ENCODE peak calls at places on chromosomes 5 and 9, in four cellular contexts. Z is cardiac muscle cell, B is cardiac fibroblast, I is spleen. Y is an unnamed sample.

GRCh38 chr9:129319938-129320481 is 141.9 kb upstream of the IER5L start:
- DNase-seq in Z (no peak), B (no peak), I (no peak), Y (no peak)

GRCh38 chr9:112076814-112077213 is 98.3 kb downstream of the SUSD1 start:
- DNase-seq in Z (peak), B (no peak), I (no peak), Y (no peak)

GRCh38 chr5:72065751-72066255 is 41.5 kb upstream of the MAP1B start:
- DNase-seq in Z (peak), B (no peak), I (no peak), Y (peak)

GRCh38 chr5:80382488-80382887 is 25.4 kb upstream of the ZFYVE16 start:
- DNase-seq in Z (no peak), B (no peak), I (no peak), Y (no peak)

GRCh38 chr9:407255-407654 is 192.6 kb downstream of the DOCK8 start:
- DNase-seq in Z (peak), B (no peak), I (no peak), Y (no peak)

GRCh38 chr9:93895535-93895934 is 59.6 kb downstream of the BARX1 start:
- DNase-seq in Z (no peak), B (no peak), I (peak), Y (no peak)

GRCh38 chr5:69498384-69498783 is 5.8 kb downstream of the OCLN start:
- DNase-seq in Z (no peak), B (no peak), I (no peak), Y (no peak)

GRCh38 chr5:61100425-61100824 is 61.8 kb downstream of the SMIM15 start:
- DNase-seq in Z (no peak), B (no peak), I (no peak), Y (no peak)

GRCh38 chr9:36092509-36093215 is 43.9 kb upstream of the GLIPR2 start:
- DNase-seq in Z (no peak), B (no peak), I (no peak), Y (no peak)

GRCh38 chr9:130267930-130268329 is 2.4 kb downstream of the HMCN2 start:
- DNase-seq in Z (no peak), B (no peak), I (no peak), Y (no peak)

GRCh38 chr9:109245300-109245897 is 75.5 kb downstream of the EPB41L4B start:
- DNase-seq in Z (no peak), B (peak), I (no peak), Y (no peak)

GRCh38 chr5:147918101-147918500 is 11.8 kb upstream of the C5orf46 start:
- DNase-seq in Z (no peak), B (peak), I (no peak), Y (no peak)

GRCh38 chr5:35956429-35956828 is 18.0 kb upstream of the CAPSL start:
- DNase-seq in Z (no peak), B (no peak), I (no peak), Y (no peak)

GRCh38 chr9:69599232-69599971 is 72.8 kb downstream of the APBA1 start:
- DNase-seq in Z (peak), B (peak), I (no peak), Y (no peak)

GRCh38 chr5:102794677-102795331 is 39.7 kb downstream of the PAM start:
- DNase-seq in Z (no peak), B (no peak), I (no peak), Y (no peak)

GRCh38 chr5:170301149-170301548 is 3.6 kb upstream of the LCP2 start:
- DNase-seq in Z (no peak), B (no peak), I (no peak), Y (no peak)

GRCh38 chr5:959581-960531 is 48.7 kb upstream of the NKD2 start:
- DNase-seq in Z (no peak), B (no peak), I (peak), Y (no peak)

GRCh38 chr5:167861134-167861930 is 430.1 kb upstream of the WWC1 start:
- DNase-seq in Z (peak), B (peak), I (no peak), Y (peak)

GRCh38 chr5:103232393-103232999 is 26.1 kb upstream of the MACIR start:
- DNase-seq in Z (peak), B (peak), I (no peak), Y (no peak)

GRCh38 chr9:38392235-38393127 is at the start of gene ALDH1B1:
- DNase-seq in Z (peak), B (peak), I (peak), Y (peak)

GRCh38 chr9:79129865-79130480 is 441.8 kb upstream of the TLE4 start:
- DNase-seq in Z (peak), B (peak), I (no peak), Y (peak)
- TF ChIP-seq CTCF in Z (peak), B (peak), I (no peak), Y (peak)

GRCh38 chr9:121305269-121305994 is 37.5 kb downstream of the GSN start:
- DNase-seq in Z (peak), B (no peak), I (peak), Y (no peak)

GRCh38 chr9:121302786-121303185 is 34.8 kb downstream of the GSN start:
- DNase-seq in Z (no peak), B (no peak), I (peak), Y (no peak)

GRCh38 chr9:121302341-121302740 is 34.4 kb downstream of the GSN start:
- DNase-seq in Z (no peak), B (no peak), I (peak), Y (no peak)

GRCh38 chr9:121304707-121305106 is 36.7 kb downstream of the GSN start:
- DNase-seq in Z (no peak), B (no peak), I (peak), Y (no peak)

DNA sequence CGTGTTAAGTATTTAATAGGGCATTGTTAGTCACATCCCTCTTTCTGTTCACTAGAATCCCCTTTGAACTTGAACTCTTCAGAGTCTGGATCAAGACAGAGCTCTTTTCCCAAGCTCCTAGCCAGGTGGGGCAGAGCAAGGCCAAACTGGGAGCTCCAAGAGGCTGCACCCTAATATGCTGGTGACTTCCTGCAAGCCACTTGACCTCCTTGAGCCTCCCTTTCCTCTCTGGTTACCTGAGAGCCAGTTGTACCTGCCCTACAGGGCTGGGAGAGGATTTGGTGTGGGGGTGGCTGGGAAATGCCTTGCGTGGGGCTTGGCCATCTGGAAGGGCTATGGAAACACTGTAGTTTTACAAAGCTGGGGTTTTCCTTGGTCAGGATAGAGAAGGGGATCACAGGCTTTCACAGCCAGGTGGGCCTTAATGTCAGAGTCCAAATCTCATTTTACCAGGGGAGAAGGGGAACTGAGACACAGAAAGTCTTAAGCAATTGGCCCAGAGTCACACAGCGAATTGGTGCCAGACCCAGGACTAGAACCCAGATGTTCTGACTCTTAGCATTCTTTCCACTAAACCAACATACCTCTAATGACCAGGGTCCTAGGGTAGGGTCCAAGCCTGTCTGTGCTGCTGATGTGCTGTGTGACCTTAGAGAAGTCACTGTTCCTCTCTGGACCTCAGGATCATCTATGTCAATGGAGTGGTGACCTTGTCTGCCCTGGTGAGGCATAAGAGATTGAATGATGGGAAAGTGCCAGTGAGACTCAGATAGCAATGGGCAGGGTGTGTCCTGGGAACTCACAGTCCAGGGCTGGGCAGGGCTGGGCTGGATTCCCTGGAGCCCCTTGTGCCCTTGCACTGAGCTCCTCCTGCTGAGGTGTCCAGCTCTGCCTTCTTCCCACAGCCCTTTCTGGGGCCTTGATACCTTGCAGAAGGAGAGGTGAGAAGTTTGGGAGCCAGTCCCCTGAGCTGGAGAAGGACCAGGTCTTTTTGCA is 35.8 kb downstream of the GSN start:
- DNase-seq in Z (no peak), B (no peak), I (peak), Y (no peak)
- TF ChIP-seq CTCF in Z (no peak), B (no peak), I (no peak), Y (no peak)

DNA sequence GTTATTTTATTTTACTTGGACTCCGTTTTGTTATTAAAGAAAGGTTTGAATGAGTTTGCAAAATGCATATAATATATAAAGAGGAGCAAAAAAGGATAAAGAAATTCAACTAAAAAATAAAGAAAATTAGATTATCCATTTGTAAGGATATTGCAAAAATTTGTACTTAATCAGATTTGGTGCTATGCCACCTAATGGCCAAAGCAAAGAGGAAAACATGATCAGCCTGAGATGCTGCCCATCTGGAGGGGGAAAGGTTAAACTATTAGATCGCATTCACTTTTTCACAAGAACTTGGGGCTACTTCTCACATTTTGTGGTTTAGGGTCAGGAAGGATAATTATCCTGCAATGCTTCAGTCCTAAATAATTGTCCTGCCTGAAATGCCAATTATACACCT is 350.6 kb downstream of the MLLT3 start:
- DNase-seq in Z (no peak), B (no peak), I (no peak), Y (no peak)
- TF ChIP-seq CTCF in Z (no peak), B (peak), I (no peak), Y (no peak)

DNA sequence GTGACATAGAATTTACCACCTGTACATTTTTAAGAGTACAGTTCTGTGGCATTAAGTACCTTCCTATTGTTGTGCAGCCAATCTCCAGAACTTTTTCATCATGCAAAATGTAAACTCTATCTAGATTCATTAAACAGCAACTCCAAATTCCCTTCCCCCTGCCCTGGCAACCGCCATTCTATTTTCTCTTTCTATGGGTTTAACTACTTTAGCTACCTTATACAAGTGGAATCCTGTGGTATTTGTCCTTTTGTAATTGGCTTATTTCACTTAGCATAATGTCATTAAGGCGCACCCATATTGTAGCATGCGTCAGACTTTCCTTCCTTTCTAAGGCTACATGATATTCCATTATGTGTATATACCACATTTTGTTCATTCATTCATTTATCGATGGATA is 142.5 kb downstream of the CAAP1 start:
- DNase-seq in Z (no peak), B (no peak), I (no peak), Y (no peak)
- TF ChIP-seq CTCF in Z (no peak), B (no peak), I (no peak), Y (no peak)

DNA sequence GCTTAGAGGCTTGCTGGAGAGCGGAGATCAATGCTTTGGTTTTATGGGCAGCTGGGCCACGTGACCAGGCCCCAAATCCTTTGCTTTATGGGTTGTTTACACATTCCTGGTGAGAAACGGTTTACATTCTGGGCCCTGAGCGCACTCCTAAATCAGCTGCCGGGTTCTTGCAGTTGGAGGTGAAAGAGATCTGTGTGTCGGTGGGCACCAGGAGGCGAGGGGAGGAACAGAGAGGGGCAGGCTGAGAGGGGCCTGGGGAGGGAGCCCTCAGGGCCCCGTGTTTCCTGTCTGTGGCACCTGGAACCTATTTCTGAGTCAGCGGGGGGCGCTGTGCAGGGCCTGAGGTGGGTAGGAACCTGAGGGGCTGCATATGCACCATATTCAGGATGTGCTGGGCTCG is 63.5 kb upstream of the HAND1 start:
- DNase-seq in Z (no peak), B (no peak), I (no peak), Y (no peak)
- TF ChIP-seq CTCF in Z (no peak), B (no peak), I (no peak), Y (no peak)

DNA sequence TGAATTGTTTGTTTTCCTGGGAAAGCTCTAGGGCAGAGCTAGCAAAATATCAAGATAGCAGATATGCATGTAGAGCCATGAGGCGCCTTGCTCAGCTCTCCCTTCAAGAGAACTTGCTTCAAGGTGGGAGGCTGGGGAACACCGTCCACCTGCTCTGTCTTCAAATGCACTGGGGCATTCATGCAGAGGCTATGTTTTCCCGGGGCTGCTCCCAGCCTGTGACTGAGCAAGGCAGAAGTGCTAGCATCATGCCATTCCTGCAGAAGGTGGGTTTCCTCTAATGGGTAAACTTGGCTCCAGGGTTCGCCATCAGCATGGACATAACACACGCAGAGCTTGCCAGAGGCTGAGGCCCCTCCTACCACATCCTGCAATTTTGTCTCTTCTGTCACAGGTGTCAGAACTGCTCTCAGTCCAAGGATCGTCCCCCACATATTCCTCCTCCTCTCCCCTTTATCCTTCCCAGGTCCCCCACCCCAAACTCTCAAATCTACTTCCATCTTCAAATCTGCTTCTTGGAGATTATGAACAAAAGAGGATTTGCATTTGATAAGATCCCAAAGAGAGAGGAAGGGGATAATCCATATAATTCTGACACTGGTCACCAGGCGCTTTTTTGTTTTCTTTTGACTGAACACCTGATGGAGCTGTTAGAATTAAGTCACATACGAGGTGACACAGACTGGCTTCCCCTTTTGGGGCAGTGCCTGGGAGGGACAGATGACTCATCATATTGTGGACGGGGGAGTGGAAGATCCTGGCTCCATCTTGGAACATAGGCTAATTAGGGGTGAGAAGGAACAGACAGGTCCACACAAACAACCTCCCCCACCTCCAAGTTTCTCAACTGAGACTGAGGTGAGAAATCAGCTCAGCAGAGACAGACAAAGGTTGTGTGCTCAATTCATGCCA is 85.0 kb upstream of the TAF11L2 start:
- DNase-seq in Z (no peak), B (no peak), I (peak), Y (no peak)
- TF ChIP-seq CTCF in Z (no peak), B (no peak), I (no peak), Y (no peak)

GRCh38 chr5:180213657-180214207 is 4.7 kb upstream of the RASGEF1C start:
- DNase-seq in Z (no peak), B (no peak), I (no peak), Y (no peak)

GRCh38 chr5:180214870-180215737 is 6.1 kb upstream of the RASGEF1C start:
- DNase-seq in Z (no peak), B (no peak), I (peak), Y (no peak)

GRCh38 chr5:180217797-180218196 is 8.8 kb upstream of the RASGEF1C start:
- DNase-seq in Z (no peak), B (no peak), I (no peak), Y (no peak)

GRCh38 chr5:180216646-180217171 is 7.7 kb upstream of the RASGEF1C start:
- DNase-seq in Z (no peak), B (no peak), I (peak), Y (no peak)

GRCh38 chr5:180215738-180216630 is 7.0 kb upstream of the RASGEF1C start:
- DNase-seq in Z (no peak), B (no peak), I (peak), Y (no peak)
- TF ChIP-seq CTCF in Z (no peak), B (no peak), I (no peak), Y (no peak)

GRCh38 chr5:143918961-143919360 is 107.0 kb downstream of the HMHB1 start:
- DNase-seq in Z (no peak), B (no peak), I (no peak), Y (no peak)
- TF ChIP-seq CTCF in Z (no peak), B (no peak), I (no peak), Y (no peak)

DNA sequence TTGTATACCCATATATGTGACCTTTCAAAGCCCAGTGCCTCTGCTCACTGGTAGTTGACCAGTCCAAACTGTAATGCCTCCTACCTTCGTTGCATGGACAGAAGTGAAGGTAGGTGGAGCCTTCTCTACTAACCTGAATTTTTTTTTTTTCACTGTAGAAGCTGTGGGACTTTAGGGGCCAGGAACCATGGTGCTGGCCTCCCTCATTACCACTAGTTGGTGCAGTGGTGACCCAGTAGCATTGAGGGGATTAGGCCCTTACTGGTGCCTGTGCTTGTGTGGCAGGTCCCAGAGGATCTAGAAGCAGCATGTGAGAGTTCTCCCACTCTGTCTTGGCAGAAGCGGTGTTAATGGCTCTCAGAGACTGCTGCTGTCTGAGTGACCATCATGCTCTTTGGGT is 2.3 kb downstream of the RALGPS1 start:
- DNase-seq in Z (no peak), B (no peak), I (peak), Y (no peak)
- TF ChIP-seq CTCF in Z (no peak), B (no peak), I (no peak), Y (no peak)

DNA sequence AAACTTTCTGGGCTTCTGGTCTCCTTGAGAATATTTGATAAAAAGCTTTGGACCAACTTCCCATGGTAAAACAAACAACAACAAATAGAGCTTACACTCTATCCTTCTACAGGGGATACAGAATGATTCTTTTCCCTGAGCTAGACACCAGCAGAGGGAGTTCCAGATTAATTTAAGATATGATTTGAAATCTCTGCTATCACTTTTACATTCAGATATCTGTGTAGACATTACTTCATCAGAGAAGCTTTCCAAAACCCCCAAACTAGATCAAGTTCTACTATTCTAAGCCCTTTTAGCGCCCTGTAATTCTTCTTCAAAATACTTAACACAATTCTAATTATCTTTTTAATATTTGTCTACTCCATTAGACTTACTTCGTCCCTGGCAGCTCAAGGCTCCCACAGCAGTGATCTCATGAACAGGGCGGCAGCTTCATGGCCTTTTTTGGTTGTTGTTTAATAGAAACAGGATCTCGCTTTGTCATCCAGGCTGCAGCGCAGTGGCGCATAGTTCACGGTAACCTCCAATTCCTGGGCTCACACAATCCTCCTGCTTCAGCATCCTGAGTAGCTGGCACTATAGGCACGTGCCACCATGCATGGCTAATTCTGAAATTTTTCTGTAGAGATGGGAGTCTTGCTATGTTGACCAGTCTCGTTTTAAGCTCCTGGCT is 938 bp upstream of the GALNT12 start:
- DNase-seq in Z (no peak), B (peak), I (no peak), Y (no peak)
- TF ChIP-seq CTCF in Z (no peak), B (peak), I (no peak), Y (peak)